ENCODE peak calls at places on chromosome 21, in seven cellular contexts. W is ovary, N is A549, S is left ventricle myocardium inferior, R is HAP-1, T is spleen, E is aorta. G is an unnamed sample.

GRCh38 chr21:15210235-15210678 is 145.5 kb upstream of the NRIP1 start:
- DNase-seq in W (no peak), N (peak; percentile 92), S (peak; percentile 51), E (peak; percentile 56), T (peak; percentile 73), R (no peak), G (peak; percentile 61)

GRCh38 chr21:46058339-46059145 is 39.4 kb upstream of the COL6A2 start:
- DNase-seq in E (no peak), N (no peak), W (peak; percentile 32), R (no peak), S (no peak), T (no peak), G (no peak)

GRCh38 chr21:14677023-14677422 is 130.9 kb upstream of the SAMSN1 start:
- DNase-seq in E (no peak), R (no peak), T (no peak), N (no peak), W (no peak), S (no peak), G (no peak)

GRCh38 chr21:16037386-16037785 is 307.6 kb downstream of the USP25 start:
- DNase-seq in W (no peak), R (no peak), N (no peak), T (no peak), E (no peak), S (no peak), G (no peak)

GRCh38 chr21:39472211-39472610 is 20.4 kb downstream of the SH3BGR start:
- DNase-seq in E (no peak), S (no peak), W (no peak), T (no peak), R (no peak), N (no peak), G (no peak)

GRCh38 chr21:38220270-38220737 is 36.5 kb upstream of the KCNJ15 start:
- DNase-seq in W (no peak), N (no peak), S (no peak), E (no peak), T (no peak), R (no peak), G (no peak)

GRCh38 chr21:45818276-45818903 is 163.2 kb upstream of the COL6A1 start:
- DNase-seq in E (no peak), S (no peak), W (no peak), N (peak; percentile 70), R (no peak), T (no peak), G (no peak)

GRCh38 chr21:15140321-15141019 is 75.7 kb upstream of the NRIP1 start:
- DNase-seq in W (no peak), R (no peak), N (peak; percentile 67), E (no peak), S (no peak), T (no peak), G (no peak)

GRCh38 chr21:38806153-38806941 is 618 bp downstream of the ETS2 start:
- DNase-seq in W (peak; percentile 73), S (peak; percentile 53), T (peak; percentile 90), N (no peak), R (peak; percentile 47), E (peak; percentile 73), G (peak; percentile 43)

GRCh38 chr21:28727809-28728208 is 264.9 kb downstream of the LTN1 start:
- DNase-seq in E (no peak), W (no peak), R (no peak), T (no peak), N (no peak), S (peak; percentile 45), G (no peak)

GRCh38 chr21:44448651-44449131 is 6.6 kb upstream of the LRRC3 start:
- DNase-seq in E (no peak), R (no peak), N (no peak), W (no peak), S (no peak), T (peak; percentile 57), G (peak; percentile 11)

GRCh38 chr21:38413958-38414506 is 84.2 kb downstream of the ERG start:
- DNase-seq in W (no peak), S (no peak), N (no peak), E (no peak), R (no peak), T (no peak), G (no peak)

GRCh38 chr21:15301014-15301413 is 236.2 kb upstream of the NRIP1 start:
- DNase-seq in R (no peak), T (no peak), W (no peak), E (no peak), N (peak; percentile 46), S (no peak), G (no peak)

GRCh38 chr21:35179990-35180557 is 131.0 kb upstream of the RUNX1 start:
- DNase-seq in W (no peak), T (no peak), N (no peak), R (no peak), E (no peak), S (no peak), G (no peak)

GRCh38 chr21:25578070-25578961 is 29.0 kb downstream of the MRPL39 start:
- DNase-seq in S (no peak), T (no peak), E (no peak), R (no peak), N (no peak), W (no peak), G (no peak)

GRCh38 chr21:31560479-31560878 is 99.0 kb upstream of the SOD1 start:
- DNase-seq in S (no peak), T (no peak), E (no peak), R (no peak), N (no peak), W (no peak), G (no peak)

GRCh38 chr21:29146726-29147125 is 16.3 kb downstream of the MAP3K7CL start:
- DNase-seq in R (no peak), T (no peak), E (no peak), N (no peak), W (no peak), S (no peak), G (no peak)

GRCh38 chr21:15826147-15826780 is 96.5 kb downstream of the USP25 start:
- DNase-seq in W (no peak), S (no peak), E (no peak), N (peak; percentile 73), T (no peak), R (peak; percentile 29), G (no peak)

GRCh38 chr21:29822064-29822463 is 117.7 kb downstream of the GRIK1 start:
- DNase-seq in T (no peak), W (no peak), R (no peak), N (no peak), S (no peak), E (no peak), G (no peak)

GRCh38 chr21:16942703-16943102 is 570.1 kb upstream of the CXADR start:
- DNase-seq in T (no peak), S (no peak), E (no peak), W (no peak), R (peak; percentile 42), N (peak; percentile 28), G (peak; percentile 50)

GRCh38 chr21:21238882-21239400 is 240.7 kb downstream of the NCAM2 start:
- DNase-seq in T (no peak), N (no peak), W (no peak), E (no peak), R (no peak), S (no peak), G (peak; percentile 53)

GRCh38 chr21:34078915-34079314 is 5.5 kb downstream of the MRPS6 start:
- DNase-seq in S (no peak), T (no peak), N (no peak), W (no peak), R (no peak), E (no peak), G (no peak)
- H3K4me1 ChIP-seq in S (peaks cover 76% of the 10 kb centered on the region), T (peaks cover 63% of the 10 kb centered on the region), N (peaks cover 20% of the 10 kb centered on the region), W (peaks cover 16% of the 10 kb centered on the region), R (peaks cover 19% of the 10 kb centered on the region), E (peaks cover 6% of the 10 kb centered on the region), G (peaks cover 2% of the 10 kb centered on the region)

GRCh38 chr21:27688773-27689172 is 721.9 kb upstream of the ADAMTS5 start:
- DNase-seq in E (no peak), W (no peak), R (no peak), S (no peak), T (no peak), N (no peak), G (no peak)
- H3K4me1 ChIP-seq in E (no peaks in the 10 kb centered on the region), W (no peaks in the 10 kb centered on the region), R (no peaks in the 10 kb centered on the region), S (no peaks in the 10 kb centered on the region), T (no peaks in the 10 kb centered on the region), N (no peaks in the 10 kb centered on the region), G (no peaks in the 10 kb centered on the region)

GRCh38 chr21:33383056-33383888 is 19.9 kb upstream of the IFNGR2 start:
- DNase-seq in N (peak; percentile 71), S (peak; percentile 60), E (peak; percentile 88), W (peak; percentile 70), T (peak; percentile 96), R (no peak), G (peak; percentile 41)
- H3K4me1 ChIP-seq in N (peaks cover 35% of the 10 kb centered on the region), S (peaks cover 41% of the 10 kb centered on the region), E (no peaks in the 10 kb centered on the region), W (peaks cover 11% of the 10 kb centered on the region), T (peaks cover 89% of the 10 kb centered on the region), R (peaks cover 6% of the 10 kb centered on the region), G (no peaks in the 10 kb centered on the region)

GRCh38 chr21:41366522-41367151 is 4.8 kb downstream of the MX2 start:
- DNase-seq in T (peak; percentile 88), E (no peak), W (no peak), R (no peak), N (peak; percentile 74), S (no peak), G (no peak)

GRCh38 chr21:41367598-41368360 is 6.0 kb downstream of the MX2 start:
- DNase-seq in E (no peak), R (no peak), T (peak; percentile 86), W (no peak), N (no peak), S (no peak), G (no peak)

GRCh38 chr21:41369915-41370839 is 8.3 kb downstream of the MX2 start:
- DNase-seq in E (no peak), N (no peak), W (no peak), T (peak; percentile 92), R (no peak), S (peak; percentile 31), G (no peak)

GRCh38 chr21:41369105-41369914 is 7.5 kb downstream of the MX2 start:
- DNase-seq in N (no peak), R (no peak), W (peak; percentile 42), S (peak; percentile 49), E (no peak), T (peak; percentile 89), G (no peak)

DNA sequence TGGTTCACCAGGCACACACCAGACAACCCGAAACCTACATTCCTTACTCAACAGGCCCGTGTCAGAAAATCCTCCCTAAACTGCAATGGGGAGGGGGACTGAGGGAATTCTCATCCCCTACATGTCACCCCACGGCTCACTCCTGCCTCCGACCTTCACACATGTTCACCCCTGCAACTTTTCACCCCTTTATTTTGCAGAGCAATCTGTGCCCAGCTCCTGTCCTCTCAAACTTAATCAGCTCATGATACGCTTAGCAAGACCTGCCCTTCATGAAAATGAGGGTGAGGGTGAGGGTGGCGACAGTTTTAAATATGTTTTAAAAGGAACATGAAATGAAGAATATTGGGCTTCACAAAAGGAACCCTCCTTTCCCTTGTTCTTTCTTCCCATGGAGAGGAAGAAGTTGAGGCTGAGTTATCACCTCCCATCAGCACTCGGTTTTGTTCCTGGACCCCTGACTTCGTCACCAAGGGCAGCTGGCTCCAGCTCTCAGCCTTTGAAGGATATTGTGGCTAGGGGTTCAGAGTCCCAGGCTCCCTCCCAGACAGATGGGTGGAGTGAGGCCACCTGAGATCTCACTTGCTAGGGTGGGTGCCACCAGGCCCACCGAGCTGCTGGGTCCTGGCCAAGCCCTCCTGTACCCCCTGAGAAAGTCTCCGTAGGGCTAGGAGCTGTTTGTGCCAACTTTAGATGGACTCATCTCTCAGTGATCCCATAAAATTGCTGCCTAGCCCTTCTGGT is 6.7 kb downstream of the MX2 start:
- DNase-seq in T (peak; percentile 73), N (no peak), E (no peak), W (no peak), R (no peak), S (no peak), G (no peak)
- H3K4me1 ChIP-seq in T (peaks cover 97% of the 10 kb centered on the region), N (peaks cover 12% of the 10 kb centered on the region), E (no peaks in the 10 kb centered on the region), W (peaks cover 2% of the 10 kb centered on the region), R (no peaks in the 10 kb centered on the region), S (peaks cover 48% of the 10 kb centered on the region), G (no peaks in the 10 kb centered on the region)

G was measured in BE2C.